ENCODE peak calls at places on chromosomes 12 and 14, in six cellular contexts. O is T follicular helper cell, G is HEK293T, B is kidney tubule cell, V is AG08395, E is SW 1271. S is an unnamed sample.

GRCh38 chr14:94163806-94164205 is 10.3 kb upstream of the PPP4R4 start:
- DNase-seq in O (no peak), G (no peak), B (no peak), V (no peak), E (no peak), S (no peak)

GRCh38 chr12:56086096-56086495 is 6.1 kb downstream of the ERBB3 start:
- DNase-seq in O (no peak), G (no peak), B (peak), V (no peak), E (no peak), S (no peak)

GRCh38 chr12:58254463-58254862 is 313.1 kb downstream of the ATP23 start:
- DNase-seq in O (no peak), G (no peak), B (no peak), V (no peak), E (no peak), S (no peak)

GRCh38 chr12:117387832-117388231 is 26.4 kb upstream of the NOS1 start:
- DNase-seq in O (no peak), G (no peak), B (no peak), V (no peak), E (no peak), S (no peak)

GRCh38 chr14:101551729-101552595 is 9.3 kb upstream of the DIO3 start:
- DNase-seq in O (no peak), G (no peak), B (no peak), V (no peak), E (no peak), S (no peak)

GRCh38 chr14:100332797-100333196 is 9.7 kb downstream of the SLC25A47 start:
- DNase-seq in O (no peak), G (no peak), B (peak), V (no peak), E (no peak), S (no peak)

GRCh38 chr14:21514341-21514740 is 3.2 kb upstream of the METTL3 start:
- DNase-seq in O (no peak), G (no peak), B (no peak), V (no peak), E (no peak), S (no peak)

GRCh38 chr14:65002586-65003210 is 16.0 kb downstream of the FNTB start:
- DNase-seq in O (no peak), G (no peak), B (peak), V (peak), E (no peak), S (peak)

GRCh38 chr14:95619785-95620417 is 66.3 kb upstream of the TCL1B start:
- DNase-seq in O (no peak), G (no peak), B (no peak), V (no peak), E (no peak), S (no peak)

GRCh38 chr12:124005736-124006581 is 32.9 kb downstream of the ZNF664 start:
- DNase-seq in O (no peak), G (no peak), B (no peak), V (no peak), E (no peak), S (no peak)

GRCh38 chr14:98931911-98932310 is 340.1 kb downstream of the BCL11B start:
- DNase-seq in O (peak), G (no peak), B (no peak), V (no peak), E (no peak), S (no peak)